ENCODE peak calls at places on chromosomes 6 and 20, in six cellular contexts. Z is adrenal gland, N is aorta, G is kidney, Q is left ventricle myocardium inferior, W is Panc1. F is an unnamed sample.

GRCh38 chr6:163965426-163966348 is 551.2 kb downstream of the QKI start:
- DNase-seq in G (no peak), W (no peak), Z (peak; percentile 32), Q (peak; percentile 41), N (no peak), F (no peak)

GRCh38 chr6:157974341-157974894 is 7.2 kb upstream of the SYNJ2 start:
- DNase-seq in Q (no peak), G (no peak), Z (no peak), W (no peak), N (no peak), F (no peak)

GRCh38 chr20:45037050-45037449 is 63.9 kb downstream of the KCNS1 start:
- DNase-seq in Z (peak; percentile 42), G (no peak), W (no peak), Q (no peak), N (no peak), F (peak; percentile 30)

GRCh38 chr6:80440496-80441160 is 334.2 kb downstream of the BCKDHB start:
- DNase-seq in G (no peak), N (no peak), Z (no peak), W (no peak), Q (no peak), F (no peak)

GRCh38 chr6:166419717-166420116 is 37.0 kb upstream of the MPC1 start:
- DNase-seq in W (no peak), Z (no peak), G (peak; percentile 48), Q (no peak), N (no peak), F (peak; percentile 50)

GRCh38 chr6:65398851-65399250 is 308.2 kb downstream of the EYS start:
- DNase-seq in W (no peak), N (no peak), Q (no peak), G (no peak), Z (no peak), F (no peak)

GRCh38 chr6:30719791-30720737 is at the start of gene TUBB:
- DNase-seq in W (peak; percentile 87), G (peak; percentile 99), N (peak; percentile 98), Q (peak; percentile 98), Z (peak; percentile 97), F (peak; percentile 99)

GRCh38 chr6:156991971-156992370 is 214.8 kb downstream of the ARID1B start:
- DNase-seq in W (no peak), G (no peak), Z (no peak), Q (no peak), N (no peak), F (no peak)

GRCh38 chr20:3077618-3078134 is 6.3 kb downstream of the OXT start:
- DNase-seq in G (no peak), Z (no peak), W (no peak), Q (no peak), N (no peak), F (no peak)

GRCh38 chr6:153673214-153673613 is 365.8 kb upstream of the OPRM1 start:
- DNase-seq in G (no peak), Z (no peak), N (no peak), Q (no peak), W (no peak), F (no peak)

GRCh38 chr20:32495217-32495565 is 89.9 kb downstream of the NOL4L start:
- DNase-seq in N (peak; percentile 26), G (peak; percentile 22), W (no peak), Z (peak; percentile 62), Q (no peak), F (no peak)

GRCh38 chr20:45518282-45518681 is 2.9 kb upstream of the SPINT3 start:
- DNase-seq in Q (no peak), G (no peak), W (no peak), Z (no peak), N (no peak), F (no peak)

GRCh38 chr6:133190912-133191311 is 50.2 kb upstream of the EYA4 start:
- DNase-seq in N (no peak), Z (no peak), G (no peak), W (no peak), Q (no peak), F (no peak)

GRCh38 chr6:51936536-51936935 is 150.9 kb downstream of the PKHD1 start:
- DNase-seq in Z (no peak), Q (no peak), G (no peak), W (no peak), N (no peak), F (no peak)

GRCh38 chr20:56422131-56422823 is 10.2 kb downstream of the CASS4 start:
- DNase-seq in Z (no peak), N (no peak), W (no peak), Q (no peak), G (no peak), F (peak; percentile 20)

GRCh38 chr6:73739097-73739496 is 43.1 kb downstream of the CD109 start:
- DNase-seq in N (no peak), G (no peak), Q (no peak), W (no peak), Z (no peak), F (no peak)

GRCh38 chr20:62905536-62906117 is 20.7 kb downstream of the DIDO1 start:
- DNase-seq in Q (no peak), N (no peak), G (no peak), Z (no peak), W (no peak), F (no peak)
- H3K36me3 ChIP-seq in Q (peaks cover 93% of the 10 kb centered on the region), N (peaks cover 23% of the 10 kb centered on the region), G (peaks cover 64% of the 10 kb centered on the region), Z (peaks cover 96% of the 10 kb centered on the region), W (peaks cover 53% of the 10 kb centered on the region), F (peaks cover 100% of the 10 kb centered on the region)

DNA sequence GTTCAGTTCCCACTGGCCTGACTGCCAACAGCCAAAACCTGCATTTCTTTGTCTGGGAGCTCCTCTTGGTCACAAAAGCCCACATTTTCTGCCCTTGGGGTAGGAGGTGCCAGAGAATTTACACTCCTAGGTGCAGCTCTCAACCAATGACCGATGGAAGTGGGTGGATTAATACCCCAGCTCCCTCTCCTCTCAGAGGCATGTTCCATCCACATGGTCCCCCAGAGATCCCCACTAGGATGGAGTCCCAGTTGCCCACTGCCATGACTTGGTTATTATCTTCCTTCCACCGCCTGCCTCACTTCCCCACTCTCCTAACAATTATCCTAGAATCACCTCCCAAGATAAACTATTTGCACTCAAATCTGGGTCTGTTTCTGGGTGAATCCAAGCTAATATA is 111.1 kb upstream of the RIN2 start:
- DNase-seq in W (no peak), N (no peak), Z (no peak), G (no peak), Q (no peak), F (no peak)
- H3K4me3 ChIP-seq in W (no peak overlapping the region), N (no peak overlapping the region), Z (no peak overlapping the region), G (no peak overlapping the region), Q (no peak overlapping the region), F (no peak overlapping the region)

GRCh38 chr20:19710336-19710721 is 47.7 kb upstream of the RIN2 start:
- DNase-seq in N (no peak), W (no peak), Q (no peak), G (no peak), Z (no peak), F (no peak)

GRCh38 chr20:19715986-19716385 is 42.1 kb upstream of the RIN2 start:
- DNase-seq in N (no peak), Q (no peak), W (no peak), G (no peak), Z (no peak), F (no peak)

GRCh38 chr20:19711126-19711525 is 46.9 kb upstream of the RIN2 start:
- DNase-seq in N (no peak), Z (no peak), G (no peak), Q (no peak), W (no peak), F (no peak)

GRCh38 chr20:19712737-19713260 is 45.3 kb upstream of the RIN2 start:
- DNase-seq in Q (no peak), Z (no peak), W (no peak), N (no peak), G (no peak), F (no peak)

DNA sequence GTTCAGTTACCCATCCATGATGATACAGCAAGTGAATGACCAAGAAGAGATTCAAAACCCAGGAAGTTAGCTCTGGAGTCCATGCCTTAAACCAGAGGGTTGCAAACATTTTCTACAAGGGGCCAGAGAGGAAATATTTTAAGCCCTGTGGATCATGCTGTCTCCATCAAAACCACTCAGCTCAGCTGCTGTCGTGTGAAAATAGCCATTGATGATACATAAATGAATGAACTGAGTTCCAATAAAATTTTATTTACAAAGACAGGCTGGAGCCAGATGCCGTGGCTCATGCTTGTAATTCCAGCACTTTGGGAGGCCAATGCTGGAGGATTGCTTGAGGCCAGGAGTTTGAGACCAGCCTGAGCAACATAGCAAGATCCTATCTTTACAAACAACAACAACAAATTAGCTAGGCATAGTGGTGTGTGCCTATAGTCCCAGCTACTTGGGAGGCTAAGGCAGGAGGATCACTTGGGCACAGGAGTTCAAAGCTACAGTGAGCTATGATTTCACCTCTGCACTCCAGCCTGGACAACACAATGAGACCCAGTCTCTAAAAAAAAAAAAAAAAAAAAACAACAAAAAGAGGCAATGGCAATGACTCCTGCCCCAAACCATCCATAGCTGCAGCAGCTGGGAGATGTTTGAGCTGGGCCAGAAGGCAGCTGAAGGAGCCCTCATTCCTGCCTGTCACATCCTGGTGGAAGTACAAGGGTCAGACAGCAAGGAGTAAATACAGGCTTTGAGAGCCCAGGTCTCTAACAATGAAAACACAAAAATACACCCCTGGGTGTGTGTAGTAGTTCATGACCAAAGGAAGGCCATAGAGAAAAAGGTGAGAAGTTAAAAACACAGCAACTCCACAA is 44.0 kb upstream of the RIN2 start:
- DNase-seq in G (no peak), W (no peak), N (no peak), Q (no peak), Z (no peak), F (no peak)
- H3K4me1 ChIP-seq in G (peaks cover 17% of the 10 kb centered on the region), W (peaks cover 30% of the 10 kb centered on the region), N (no peaks in the 10 kb centered on the region), Q (peaks cover 3% of the 10 kb centered on the region), Z (no peaks in the 10 kb centered on the region), F (peaks cover 8% of the 10 kb centered on the region)

GRCh38 chr6:93048381-93048780 is 371.0 kb downstream of the EPHA7 start:
- DNase-seq in Q (no peak), G (no peak), W (no peak), N (no peak), Z (no peak), F (no peak)

DNA sequence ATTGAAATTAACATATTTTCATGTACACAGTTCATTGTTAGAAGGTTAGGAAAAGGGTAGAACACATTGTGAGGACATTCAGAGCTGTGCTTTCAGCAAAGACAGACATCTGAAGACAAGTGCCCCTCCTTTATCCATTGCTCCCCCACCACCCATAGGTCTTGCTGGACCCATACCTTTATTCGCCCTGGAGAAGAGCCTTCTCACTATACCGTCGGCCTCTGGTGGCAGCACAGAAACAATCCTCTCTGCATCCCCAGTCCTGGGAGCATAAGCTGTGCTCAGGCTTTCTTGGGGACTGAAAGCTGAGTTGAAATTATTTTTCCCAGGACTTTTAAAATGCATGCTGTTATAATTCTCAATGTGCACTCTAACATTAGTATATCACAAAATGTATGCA is 372.3 kb downstream of the EPHA7 start:
- DNase-seq in Z (no peak), G (no peak), N (no peak), Q (no peak), W (no peak), F (no peak)
- H3K36me3 ChIP-seq in Z (no peaks in the 10 kb centered on the region), G (no peaks in the 10 kb centered on the region), N (no peaks in the 10 kb centered on the region), Q (no peaks in the 10 kb centered on the region), W (no peaks in the 10 kb centered on the region), F (no peaks in the 10 kb centered on the region)